ENCODE peak calls at places on chromosome 11, in four cellular contexts. M is K562, H is cardiac fibroblast, S is HCT116. X is an unnamed sample.

GRCh38 chr11:11988862-11989261 is 19.6 kb downstream of the DKK3 start:
- DNase-seq in M (no peak), H (no peak), S (no peak), X (no peak)

GRCh38 chr11:77175869-77176539 is 48.0 kb downstream of the MYO7A start:
- DNase-seq in M (no peak), H (no peak), S (no peak), X (no peak)

GRCh38 chr11:36775157-36775556 is 177.1 kb upstream of the RAG2 start:
- DNase-seq in M (no peak), H (peak; percentile 7), S (no peak), X (peak; percentile 18)

GRCh38 chr11:70212227-70212811 is 9.2 kb downstream of the FADD start:
- DNase-seq in M (no peak), H (no peak), S (no peak), X (no peak)

GRCh38 chr11:14500181-14500651 is 605 bp upstream of the COPB1 start:
- DNase-seq in M (peak; percentile 71), H (peak; percentile 59), S (no peak), X (peak; percentile 63)

GRCh38 chr11:106087815-106088435 is 10.5 kb downstream of the AASDHPPT start:
- DNase-seq in M (peak; percentile 70), H (peak; percentile 70), S (peak; percentile 33), X (peak; percentile 70)

GRCh38 chr11:2697871-2698270 is 1.9 kb downstream of the KCNQ1OT1 start:
- DNase-seq in M (no peak), H (no peak), S (no peak), X (no peak)

GRCh38 chr11:61895046-61895717 is 3.8 kb upstream of the FADS3 start:
- DNase-seq in M (no peak), H (no peak), S (no peak), X (no peak)

GRCh38 chr11:17148536-17148935 is 59.2 kb downstream of the PIK3C2A start:
- DNase-seq in M (no peak), H (peak; percentile 14), S (no peak), X (peak; percentile 5)

GRCh38 chr11:75445315-75445953 is 12.4 kb upstream of the KLHL35 start:
- DNase-seq in M (peak; percentile 80), H (peak; percentile 57), S (peak; percentile 22), X (peak; percentile 43)

GRCh38 chr11:128586689-128587088 is 669 bp downstream of the ETS1 start:
- DNase-seq in M (no peak), H (no peak), S (no peak), X (no peak)

GRCh38 chr11:128585498-128586238 is 1.7 kb downstream of the ETS1 start:
- DNase-seq in M (no peak), H (no peak), S (no peak), X (no peak)

GRCh38 chr11:128588086-128588485 is 728 bp upstream of the ETS1 start:
- DNase-seq in M (no peak), H (no peak), S (no peak), X (no peak)

GRCh38 chr11:128589998-128590397 is 2.6 kb upstream of the ETS1 start:
- DNase-seq in M (no peak), H (no peak), S (no peak), X (no peak)

DNA sequence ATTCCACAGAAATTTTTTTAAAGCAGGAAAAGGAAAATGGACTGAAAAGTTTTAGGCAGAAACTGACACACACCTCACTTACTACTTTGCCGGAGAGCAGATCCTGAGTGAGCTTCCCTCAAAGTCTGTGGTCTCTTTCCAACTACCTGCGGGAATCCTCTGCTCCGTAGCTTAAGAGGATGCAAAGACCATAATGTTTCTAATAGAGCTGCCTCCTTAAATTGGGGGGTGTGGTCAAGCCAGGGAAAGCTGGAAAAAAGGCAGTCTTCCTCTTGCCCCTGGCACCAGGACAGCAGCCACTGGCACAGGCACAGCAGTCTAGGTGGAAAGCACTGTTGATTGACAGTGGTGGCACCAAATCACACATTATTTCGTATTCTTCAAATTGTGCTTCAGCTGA is at the start of gene ETS1:
- DNase-seq in M (no peak), H (no peak), S (no peak), X (no peak)
- H3K4me3 ChIP-seq in M (no peak within 1 kb of the TSS), H (no peak within 1 kb of the TSS), S (no peak within 1 kb of the TSS), X (no peak within 1 kb of the TSS)

GRCh38 chr11:43935131-43935979 is 7.1 kb upstream of the C11orf96 start:
- DNase-seq in M (no peak), H (no peak), S (no peak), X (no peak)

GRCh38 chr11:43934359-43935130 is 7.9 kb upstream of the C11orf96 start:
- DNase-seq in M (no peak), H (no peak), S (no peak), X (no peak)

GRCh38 chr11:43936081-43936480 is 6.4 kb upstream of the C11orf96 start:
- DNase-seq in M (no peak), H (peak; percentile 39), S (no peak), X (no peak)

GRCh38 chr11:43941257-43941879 is 1.1 kb upstream of the C11orf96 start:
- DNase-seq in M (peak; percentile 25), H (peak; percentile 51), S (no peak), X (peak; percentile 57)

DNA sequence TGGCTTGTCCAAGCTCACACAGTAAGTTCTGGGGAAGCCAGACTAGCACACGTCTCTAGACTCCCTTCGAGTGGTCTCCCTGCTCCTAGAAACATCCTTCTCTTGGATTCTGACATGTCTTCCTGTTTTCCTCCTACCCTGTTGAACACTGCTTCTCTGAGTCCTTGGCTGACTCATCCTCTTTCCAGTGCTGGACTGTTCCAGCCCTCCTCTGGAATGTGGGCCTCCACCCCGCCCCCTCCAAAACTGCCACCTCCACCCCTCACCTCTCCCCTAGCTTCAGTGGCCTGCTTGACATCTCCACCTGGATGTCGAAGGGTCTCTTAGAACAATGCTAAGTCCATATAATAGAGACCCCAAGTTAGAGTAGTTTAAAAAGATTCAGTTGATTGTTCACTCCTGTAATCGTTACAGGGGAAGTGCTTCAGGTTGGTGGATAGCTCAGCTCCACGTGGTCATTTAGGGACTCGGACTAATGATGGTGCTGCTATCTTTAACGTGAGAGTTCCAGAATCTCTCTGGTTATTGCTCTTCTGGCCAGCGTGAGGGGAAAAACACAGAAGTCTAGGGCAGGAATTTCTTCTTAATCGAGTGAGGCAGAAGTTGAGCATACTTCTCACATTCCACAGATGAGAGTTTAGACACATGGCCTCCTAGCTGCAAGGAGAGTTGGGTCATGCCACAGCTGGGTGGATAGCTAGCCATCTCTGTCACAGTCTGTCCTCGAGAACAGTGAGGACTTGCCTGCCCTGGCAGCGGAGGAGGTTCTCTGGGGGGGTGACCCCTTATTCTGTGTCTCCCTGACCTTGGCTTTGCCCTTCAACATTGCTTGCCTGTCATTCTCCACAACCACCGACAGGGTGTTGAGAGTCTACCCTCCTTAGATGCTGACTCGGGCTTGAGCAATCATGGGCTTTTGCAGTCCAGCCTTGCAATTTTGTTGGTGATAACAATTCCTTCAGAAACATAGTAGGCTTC is 4.7 kb upstream of the C11orf96 start:
- DNase-seq in M (peak; percentile 23), H (peak; percentile 74), S (peak; percentile 27), X (peak; percentile 63)
- TF ChIP-seq CTCF in M (no peak), H (peak; percentile 60), S (no peak), X (peak; percentile 40)

DNA sequence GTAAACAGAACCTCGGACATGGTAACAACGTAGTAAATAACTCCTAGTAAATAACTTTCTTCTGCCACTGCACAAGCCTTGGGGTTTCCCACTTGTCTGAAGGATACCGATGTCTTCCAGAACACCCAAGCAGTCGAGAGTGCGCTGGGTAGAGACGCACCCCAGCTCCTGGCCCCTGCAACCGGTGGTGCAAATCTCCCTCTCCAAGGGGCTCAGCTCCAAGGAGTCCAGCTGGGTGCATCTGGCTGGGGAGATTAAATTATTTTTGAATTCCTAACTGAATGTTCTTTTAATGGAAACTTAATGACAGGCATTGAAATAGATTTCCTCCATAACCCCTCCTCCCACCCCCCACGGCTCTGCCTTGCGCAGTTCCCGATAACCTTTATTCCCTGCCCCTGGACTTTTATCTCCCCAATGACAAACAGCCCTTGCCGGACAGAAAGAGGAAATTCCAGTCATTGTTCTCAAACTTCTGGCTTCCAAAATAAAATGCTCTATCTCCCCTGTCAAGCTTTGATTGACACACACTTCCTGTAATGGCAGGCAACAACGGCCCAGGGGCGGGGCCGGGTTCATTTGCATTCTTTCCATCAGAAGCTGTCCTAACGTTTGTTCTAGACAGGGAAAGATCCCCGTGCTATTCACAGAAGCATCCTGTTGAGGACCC is 31.2 kb downstream of the KCNJ1 start:
- DNase-seq in M (peak; percentile 3), H (peak; percentile 91), S (no peak), X (no peak)
- H3K4me3 ChIP-seq in M (no peak overlapping the region), H (no peak overlapping the region), S (no peak overlapping the region), X (no peak overlapping the region)

DNA sequence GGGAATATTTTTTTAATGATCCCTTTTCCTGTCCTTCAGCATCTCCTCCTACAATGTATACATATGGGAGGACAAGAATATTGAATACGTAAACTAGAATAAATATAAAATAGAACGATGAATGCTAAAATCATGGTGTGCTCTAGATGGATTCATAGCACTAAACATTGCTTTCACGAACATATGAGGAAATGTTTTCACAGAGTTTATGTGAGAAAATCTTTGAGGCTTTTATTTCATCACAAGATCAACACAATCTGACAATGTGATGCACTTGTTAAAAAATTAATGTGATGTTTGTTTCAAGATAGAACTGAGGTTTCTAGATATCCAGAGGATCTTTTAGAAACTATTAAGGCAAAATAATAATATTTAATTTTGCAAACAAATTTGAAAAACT is 3.0 kb downstream of the CARD16 start:
- DNase-seq in M (no peak), H (no peak), S (no peak), X (no peak)
- TF ChIP-seq CTCF in M (no peak), H (no peak), S (no peak), X (no peak)

GRCh38 chr11:13011366-13012036 is 2.4 kb downstream of the RASSF10 start:
- DNase-seq in M (no peak), H (no peak), S (no peak), X (no peak)
- H3K4me3 ChIP-seq in M (no peak overlapping the region), H (no peak overlapping the region), S (no peak overlapping the region), X (no peak overlapping the region)

DNA sequence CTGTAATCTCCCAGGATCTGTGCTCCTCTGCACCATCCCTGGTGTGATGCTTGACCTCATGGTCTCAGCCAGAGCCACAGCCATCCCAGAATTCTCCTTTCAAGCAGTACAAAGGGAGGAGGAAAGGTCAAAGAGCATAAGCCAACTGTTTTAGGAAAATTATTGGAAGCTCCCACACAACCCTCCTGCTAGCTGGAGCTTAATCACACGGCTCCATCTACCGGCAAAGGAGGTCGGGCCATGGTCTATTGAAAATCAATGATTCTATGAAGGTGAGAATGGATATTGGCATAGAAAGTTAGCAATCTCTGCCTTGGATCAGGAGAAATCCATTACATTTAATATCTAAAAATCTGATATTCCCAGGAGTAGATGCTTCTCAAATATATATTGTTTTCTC is 259.5 kb downstream of the NTM start:
- DNase-seq in M (no peak), H (no peak), S (no peak), X (no peak)
- TF ChIP-seq CTCF in M (no peak), H (no peak), S (no peak), X (no peak)

DNA sequence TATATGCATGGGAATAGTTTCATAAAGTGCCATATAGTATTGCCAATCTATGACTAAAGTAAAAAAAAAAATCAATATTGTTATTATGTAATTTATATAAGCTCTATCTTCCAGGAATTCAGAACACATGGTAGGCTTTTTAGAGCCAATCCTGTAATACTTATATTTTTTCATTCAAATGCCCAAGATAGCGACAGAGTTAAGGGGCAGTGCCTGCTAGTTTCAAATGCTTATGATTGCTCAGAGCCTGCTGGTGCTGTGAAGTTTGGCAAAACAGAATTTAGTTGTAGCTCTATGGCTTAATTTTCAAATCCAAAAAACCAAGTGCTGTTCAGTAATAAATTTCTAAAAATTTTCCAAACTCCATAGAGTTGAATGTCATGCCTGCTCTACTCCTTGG is 39.0 kb upstream of the BLID start:
- DNase-seq in M (no peak), H (no peak), S (no peak), X (no peak)
- H3K4me3 ChIP-seq in M (no peak overlapping the region), H (no peak overlapping the region), S (no peak overlapping the region), X (peak overlapping the region; percentile 48)

GRCh38 chr11:27204527-27204926 is 158.5 kb downstream of the CCDC34 start:
- DNase-seq in M (peak; percentile 61), H (peak; percentile 28), S (peak; percentile 15), X (peak; percentile 42)
- TF ChIP-seq CTCF in M (peak; percentile 40), H (peak; percentile 55), S (peak; percentile 39), X (peak; percentile 59)